ENCODE peak calls at places on chromosomes 16 and 17, in four cellular contexts. G is H1, F is HepG2, Z is K562. R is an unnamed sample.

GRCh38 chr17:78112508-78113471 is 15.8 kb downstream of the TMC6 start:
- DNase-seq in G (peak; percentile 100), F (peak; percentile 52), Z (peak; percentile 88), R (peak; percentile 51)

GRCh38 chr16:59878479-59878878 is 1144.4 kb upstream of the GOT2 start:
- DNase-seq in G (no peak), F (no peak), Z (no peak), R (peak; percentile 44)

GRCh38 chr17:40101367-40102210 is 1.2 kb upstream of the NR1D1 start:
- DNase-seq in G (no peak), F (no peak), Z (no peak), R (no peak)

GRCh38 chr16:70760221-70760620 is 40.7 kb downstream of the VAC14 start:
- DNase-seq in G (no peak), F (no peak), Z (no peak), R (no peak)

GRCh38 chr16:1771072-1771863 is at the start of gene NME3:
- DNase-seq in G (peak; percentile 90), F (peak; percentile 17), Z (peak; percentile 85), R (peak; percentile 60)

GRCh38 chr17:13761221-13761620 is 159.5 kb upstream of the HS3ST3A1 start:
- DNase-seq in G (no peak), F (no peak), Z (no peak), R (no peak)

GRCh38 chr16:87085441-87085840 is 231.8 kb downstream of the C16orf95 start:
- DNase-seq in G (no peak), F (no peak), Z (no peak), R (no peak)

GRCh38 chr16:61233718-61234117 is 802.5 kb downstream of the CDH8 start:
- DNase-seq in G (no peak), F (no peak), Z (no peak), R (no peak)

GRCh38 chr17:4947411-4948165 is 742 bp downstream of the PFN1 start:
- DNase-seq in G (peak; percentile 74), F (peak; percentile 50), Z (peak; percentile 67), R (peak; percentile 36)

GRCh38 chr16:3999479-3999868 is 116.8 kb downstream of the ADCY9 start:
- DNase-seq in G (no peak), F (no peak), Z (no peak), R (no peak)

GRCh38 chr16:73020409-73020884 is 27.5 kb downstream of the ZFHX3 start:
- DNase-seq in G (no peak), F (peak; percentile 92), Z (no peak), R (peak; percentile 89)

GRCh38 chr16:49621240-49622083 is 234.4 kb downstream of the ZNF423 start:
- DNase-seq in G (no peak), F (no peak), Z (no peak), R (no peak)

GRCh38 chr17:44757045-44757917 is 1.5 kb upstream of the ADAM11 start:
- DNase-seq in G (no peak), F (no peak), Z (no peak), R (no peak)

GRCh38 chr16:72021043-72021442 is 12.5 kb downstream of the DHODH start:
- DNase-seq in G (peak; percentile 86), F (no peak), Z (peak; percentile 21), R (no peak)

GRCh38 chr17:75465039-75465438 is 8.6 kb downstream of the TMEM94 start:
- DNase-seq in G (no peak), F (no peak), Z (no peak), R (no peak)

GRCh38 chr17:41486809-41487530 is 2.7 kb downstream of the KRT36 start:
- DNase-seq in G (peak; percentile 97), F (peak; percentile 42), Z (peak; percentile 70), R (peak; percentile 28)

GRCh38 chr16:56960681-56961281 is 969 bp upstream of the CETP start:
- DNase-seq in G (no peak), F (no peak), Z (no peak), R (no peak)

GRCh38 chr17:17851603-17852002 is 14.8 kb upstream of the SREBF1 start:
- DNase-seq in G (no peak), F (no peak), Z (no peak), R (no peak)

GRCh38 chr17:77306790-77307478 is 166.2 kb downstream of the SEC14L1 start:
- DNase-seq in G (no peak), F (peak; percentile 92), Z (no peak), R (no peak)

GRCh38 chr17:28008526-28008925 is 34.0 kb upstream of the NLK start:
- DNase-seq in G (peak; percentile 84), F (peak; percentile 16), Z (peak; percentile 59), R (peak; percentile 66)

GRCh38 chr16:9258423-9259051 is 167.1 kb downstream of the HAPSTR1 start:
- DNase-seq in G (peak; percentile 83), F (peak; percentile 44), Z (peak; percentile 66), R (peak; percentile 3)

GRCh38 chr16:2008631-2009301 is 855 bp downstream of the ZNF598 start:
- DNase-seq in G (no peak), F (peak; percentile 65), Z (peak; percentile 51), R (peak; percentile 36)

GRCh38 chr17:78979780-78980623 is at the start of gene LGALS3BP:
- DNase-seq in G (peak; percentile 70), F (peak; percentile 97), Z (peak; percentile 47), R (no peak)

GRCh38 chr17:29617125-29617480 is 5.6 kb downstream of the CORO6 start:
- DNase-seq in G (peak; percentile 91), F (peak; percentile 80), Z (peak; percentile 66), R (peak; percentile 86)

GRCh38 chr17:49249292-49249794 is 18.8 kb upstream of the PHOSPHO1 start:
- DNase-seq in G (no peak), F (no peak), Z (peak; percentile 68), R (no peak)

GRCh38 chr17:13346996-13347762 is 254.6 kb downstream of the HS3ST3A1 start:
- DNase-seq in G (no peak), F (peak; percentile 31), Z (no peak), R (no peak)

GRCh38 chr16:83602797-83603735 is 204.7 kb upstream of the HSBP1 start:
- DNase-seq in G (peak; percentile 43), F (no peak), Z (no peak), R (peak; percentile 23)

GRCh38 chr16:51431517-51432241 is 280.6 kb upstream of the SALL1 start:
- DNase-seq in G (no peak), F (no peak), Z (no peak), R (no peak)

GRCh38 chr16:88886311-88886914 is 20.0 kb upstream of the PABPN1L start:
- DNase-seq in G (no peak), F (no peak), Z (no peak), R (no peak)

GRCh38 chr17:4950075-4950756 is 703 bp upstream of the ENO3 start:
- DNase-seq in G (peak; percentile 77), F (peak; percentile 56), Z (peak; percentile 55), R (peak; percentile 38)

GRCh38 chr16:86510465-86511261 is at the start of gene FOXF1:
- DNase-seq in G (peak; percentile 75), F (no peak), Z (no peak), R (peak; percentile 38)

GRCh38 chr16:57801856-57802634 is at the start of gene KIFC3:
- DNase-seq in G (peak; percentile 73), F (peak; percentile 79), Z (peak; percentile 88), R (peak; percentile 78)

GRCh38 chr17:47102914-47103313 is 86.2 kb downstream of the CDC27 start:
- DNase-seq in G (no peak), F (no peak), Z (no peak), R (no peak)

GRCh38 chr17:47099451-47099986 is 89.6 kb downstream of the CDC27 start:
- DNase-seq in G (no peak), F (no peak), Z (no peak), R (no peak)

GRCh38 chr17:47095268-47095667 is 93.8 kb downstream of the CDC27 start:
- DNase-seq in G (no peak), F (no peak), Z (no peak), R (no peak)

GRCh38 chr17:47096343-47096742 is 92.8 kb downstream of the CDC27 start:
- DNase-seq in G (no peak), F (no peak), Z (no peak), R (no peak)

DNA sequence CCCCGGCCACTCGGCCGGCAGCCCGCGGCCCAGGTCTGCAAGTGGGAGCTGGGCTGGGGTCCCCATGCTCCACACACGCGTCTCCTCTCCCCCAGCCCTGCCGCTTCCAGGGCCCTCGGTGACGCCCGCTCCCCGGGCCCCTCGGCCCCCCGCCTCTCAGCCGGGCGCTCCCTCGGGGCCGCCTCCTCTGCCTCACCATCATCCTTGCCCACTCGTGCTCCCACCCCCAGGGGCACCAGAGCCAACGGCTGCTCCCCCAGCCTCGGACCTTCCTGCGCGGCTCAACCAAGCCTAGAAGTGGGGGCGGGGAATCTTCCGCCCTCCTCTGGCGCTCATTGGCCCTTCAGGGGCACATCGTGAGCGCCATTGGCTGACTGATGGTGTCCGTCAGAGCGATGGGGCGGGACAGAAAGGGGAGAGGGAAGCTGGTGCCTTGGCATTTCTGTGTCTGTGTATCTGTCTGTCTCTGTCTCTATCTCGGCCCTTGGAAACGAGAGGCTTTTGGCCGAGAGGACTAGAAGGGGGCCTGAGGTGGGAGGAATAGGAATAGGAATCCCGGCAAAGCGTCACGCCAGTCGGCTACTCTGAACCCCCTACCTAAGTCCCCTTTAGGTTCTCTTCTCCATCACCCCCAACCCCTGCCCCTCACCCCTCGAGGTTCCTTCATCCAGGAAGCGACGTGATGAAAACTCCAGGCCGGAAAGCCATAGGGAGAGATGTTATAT is 88.9 kb downstream of the CDC27 start:
- DNase-seq in G (peak; percentile 97), F (peak; percentile 88), Z (peak; percentile 90), R (peak; percentile 91)
- TF ChIP-seq POLR2A in G (no peak), F (peak; percentile 79), Z (peak; percentile 69), R (peak; percentile 49)

GRCh38 chr17:8220783-8221662 is 10.6 kb upstream of the AURKB start:
- DNase-seq in G (peak; percentile 99), F (peak; percentile 92), Z (peak; percentile 60), R (peak; percentile 96)

GRCh38 chr17:8223356-8224063 is 13.1 kb upstream of the AURKB start:
- DNase-seq in G (peak; percentile 82), F (peak; percentile 79), Z (peak; percentile 55), R (no peak)

GRCh38 chr17:8222630-8223355 is 12.4 kb upstream of the AURKB start:
- DNase-seq in G (peak; percentile 98), F (peak; percentile 88), Z (peak; percentile 64), R (peak; percentile 95)

GRCh38 chr17:8222380-8222629 is 11.9 kb upstream of the AURKB start:
- DNase-seq in G (no peak), F (peak; percentile 86), Z (no peak), R (no peak)

DNA sequence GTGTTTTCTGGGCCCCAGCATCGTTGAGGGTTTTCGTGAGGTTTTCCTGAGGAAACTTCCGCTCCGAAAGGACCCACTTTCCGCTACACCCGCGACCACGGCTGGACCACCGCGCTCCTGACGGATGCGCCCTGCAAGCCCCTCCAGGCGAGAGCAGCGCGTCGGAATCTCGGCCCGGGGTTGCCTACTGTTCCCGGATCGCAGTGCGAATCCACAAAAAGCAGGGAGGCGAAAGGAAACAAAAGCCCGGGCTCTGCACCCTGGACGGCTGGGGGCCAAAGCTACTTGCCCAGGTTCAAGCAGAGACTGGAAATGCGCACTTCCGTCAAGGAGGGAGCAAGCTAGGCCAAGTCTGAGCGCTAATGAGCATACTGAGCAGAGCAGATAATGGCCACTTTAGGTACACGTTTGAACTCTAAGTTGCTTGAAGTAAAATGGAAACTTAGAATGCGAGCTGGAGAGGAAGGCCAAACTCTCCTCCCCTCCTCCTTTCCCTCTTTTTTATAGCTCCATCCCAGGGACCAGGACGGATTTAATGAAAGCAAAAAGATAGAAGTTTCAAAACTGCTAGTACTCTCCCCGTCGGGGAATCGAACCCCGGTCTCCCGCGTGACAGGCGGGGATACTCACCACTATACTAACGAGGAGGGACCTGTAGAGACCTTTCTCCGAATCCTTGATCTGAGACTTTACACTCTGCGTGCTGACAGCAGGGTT is 11.4 kb upstream of the AURKB start:
- DNase-seq in G (peak; percentile 98), F (no peak), Z (peak; percentile 53), R (peak; percentile 94)
- TF ChIP-seq POLR2AphosphoS5 in G (no peak), F (no peak), Z (no peak), R (peak; percentile 33)

GRCh38 chr17:70171159-70171558 is 1.8 kb downstream of the KCNJ2 start:
- DNase-seq in G (no peak), F (no peak), Z (no peak), R (peak; percentile 69)
- TF ChIP-seq JUN in G (no peak), F (no peak), Z (no peak), R (no peak)

GRCh38 chr17:31148205-31148604 is 53.4 kb downstream of the NF1 start:
- DNase-seq in G (no peak), F (no peak), Z (peak; percentile 37), R (no peak)
- TF ChIP-seq POLR2A in G (no peak), F (no peak), Z (no peak), R (no peak)